ENCODE peak calls at places on chromosome 6, in seven cellular contexts. C is fibroblast of the aortic adventitia, U is anterior cingulate cortex, D is astrocyte of the spinal cord, J is putamen, B is NCI-H1105 treated with DMSO at 0.1 percent for 48 hours, H is NCI-H1694. A is an unnamed sample.

GRCh38 chr6:108945686-108946158 is 97.5 kb downstream of the ARMC2 start:
- DNase-seq in C (peak), U (peak), D (peak), J (peak), B (no peak), H (peak), A (peak)

GRCh38 chr6:116881236-116881635 is 4.2 kb downstream of the RFX6 start:
- DNase-seq in C (peak), U (no peak), D (no peak), J (no peak), B (peak), H (no peak), A (no peak)

GRCh38 chr6:16750566-16750965 is 10.7 kb downstream of the ATXN1 start:
- DNase-seq in C (no peak), U (no peak), D (no peak), J (no peak), B (no peak), H (no peak), A (no peak)

GRCh38 chr6:168607272-168608112 is 166.5 kb downstream of the SMOC2 start:
- DNase-seq in C (no peak), U (no peak), D (no peak), J (no peak), B (peak), H (no peak), A (no peak)

GRCh38 chr6:104955491-104955890 is 1.4 kb upstream of the LIN28B start:
- DNase-seq in C (no peak), U (no peak), D (no peak), J (no peak), B (no peak), H (no peak), A (no peak)

GRCh38 chr6:16583151-16583762 is 178.0 kb downstream of the ATXN1 start:
- DNase-seq in C (peak), U (no peak), D (no peak), J (no peak), B (no peak), H (no peak), A (no peak)

GRCh38 chr6:118843685-118844390 is 50.1 kb upstream of the ASF1A start:
- DNase-seq in C (peak), U (no peak), D (peak), J (no peak), B (no peak), H (no peak), A (no peak)

GRCh38 chr6:19454296-19454998 is 382.7 kb upstream of the ID4 start:
- DNase-seq in C (no peak), U (no peak), D (no peak), J (no peak), B (no peak), H (no peak), A (no peak)

GRCh38 chr6:170050591-170051041 is 240.3 kb downstream of the DLL1 start:
- DNase-seq in C (no peak), U (no peak), D (no peak), J (no peak), B (no peak), H (no peak), A (no peak)

GRCh38 chr6:170276369-170277057 is 14.4 kb downstream of the DLL1 start:
- DNase-seq in C (no peak), U (no peak), D (no peak), J (no peak), B (no peak), H (no peak), A (no peak)

GRCh38 chr6:39929733-39930461 is 4.4 kb downstream of the MOCS1 start:
- DNase-seq in C (peak), U (no peak), D (no peak), J (no peak), B (no peak), H (no peak), A (peak)

GRCh38 chr6:170443151-170443662 is 109.9 kb downstream of the PSMB1 start:
- DNase-seq in C (no peak), U (no peak), D (no peak), J (no peak), B (no peak), H (no peak), A (no peak)

GRCh38 chr6:151958332-151958731 is 150.8 kb downstream of the ESR1 start:
- DNase-seq in C (peak), U (no peak), D (peak), J (no peak), B (no peak), H (no peak), A (peak)

GRCh38 chr6:2222275-2222842 is 23.0 kb downstream of the GMDS start:
- DNase-seq in C (peak), U (no peak), D (no peak), J (no peak), B (peak), H (no peak), A (no peak)

GRCh38 chr6:3389390-3390167 is 67.3 kb downstream of the SLC22A23 start:
- DNase-seq in C (peak), U (no peak), D (peak), J (peak), B (no peak), H (no peak), A (peak)

GRCh38 chr6:16512585-16513109 is 248.6 kb downstream of the ATXN1 start:
- DNase-seq in C (no peak), U (no peak), D (no peak), J (no peak), B (no peak), H (no peak), A (no peak)

GRCh38 chr6:116462516-116462915 is 1.3 kb downstream of the CALHM6 start:
- DNase-seq in C (no peak), U (no peak), D (no peak), J (no peak), B (no peak), H (no peak), A (no peak)

GRCh38 chr6:89610149-89610642 is 28.4 kb downstream of the LYRM2 start:
- DNase-seq in C (peak), U (no peak), D (peak), J (no peak), B (peak), H (peak), A (no peak)

GRCh38 chr6:157216570-157216969 is 106.7 kb downstream of the TMEM242 start:
- DNase-seq in C (no peak), U (no peak), D (no peak), J (no peak), B (no peak), H (no peak), A (no peak)

GRCh38 chr6:106591111-106591825 is 38.0 kb downstream of the RTN4IP1 start:
- DNase-seq in C (peak), U (no peak), D (peak), J (no peak), B (no peak), H (no peak), A (peak)

GRCh38 chr6:56649053-56649769 is 6.5 kb upstream of the DST start:
- DNase-seq in C (peak), U (no peak), D (no peak), J (no peak), B (peak), H (no peak), A (no peak)

A was measured in AG09319.